ENCODE peak calls at places on chromosome 11, in ten cellular contexts. M, N, Y, Z, G, L, H, D, A and W are unnamed samples.

GRCh38 chr11:92314499-92314898 is 89.9 kb downstream of the FAT3 start:
- DNase-seq in A (no peak), N (no peak), Y (no peak), Z (no peak), G (no peak), D (peak), L (no peak), H (no peak), M (no peak), W (no peak)

GRCh38 chr11:10305262-10305963 is 540 bp downstream of the ADM start:
- DNase-seq in A (no peak), G (peak), D (no peak), N (no peak), M (no peak), Y (peak), L (no peak), Z (no peak), H (no peak), W (no peak)

GRCh38 chr11:17972987-17973386 is 39.9 kb downstream of the SERGEF start:
- DNase-seq in A (no peak), G (peak), L (peak), N (peak), D (peak), H (no peak), Y (no peak), M (peak), Z (peak), W (peak)

GRCh38 chr11:132125855-132126841 is 755.7 kb downstream of the NTM start:
- DNase-seq in L (no peak), N (no peak), D (peak), G (no peak), M (peak), H (no peak), Z (no peak), A (no peak), Y (no peak), W (no peak)

GRCh38 chr11:833114-833791 is 501 bp downstream of the CD151 start:
- DNase-seq in A (no peak), Z (no peak), H (no peak), G (peak), D (no peak), M (peak), N (no peak), Y (peak), L (no peak), W (no peak)

GRCh38 chr11:95108159-95108611 is 18.5 kb downstream of the ENDOD1 start:
- DNase-seq in L (peak), Y (no peak), Z (peak), N (no peak), G (peak), M (no peak), D (peak), H (no peak), A (no peak), W (no peak)

GRCh38 chr11:117097567-117098268 is 510 bp downstream of the SIK3 start:
- DNase-seq in A (peak), G (peak), N (no peak), D (no peak), M (no peak), H (no peak), L (no peak), Y (peak), Z (peak), W (no peak)

GRCh38 chr11:121543981-121544380 is 91.2 kb upstream of the SORL1-AS1 start:
- DNase-seq in D (no peak), Z (no peak), A (no peak), N (no peak), L (no peak), M (no peak), Y (no peak), G (no peak), H (no peak), W (no peak)

GRCh38 chr11:95279921-95280861 is 49.2 kb upstream of the SESN3 start:
- DNase-seq in L (no peak), N (no peak), A (no peak), M (peak), Y (no peak), D (no peak), H (no peak), Z (no peak), G (no peak), W (no peak)

GRCh38 chr11:36358436-36358835 is 62.3 kb downstream of the PRR5L start:
- DNase-seq in A (no peak), N (no peak), D (no peak), H (no peak), G (no peak), Z (no peak), Y (no peak), M (no peak), L (no peak), W (no peak)